ENCODE peak calls at places on chromosomes 12 and 14, in five cellular contexts. J is left ventricle myocardium inferior, A is colonic mucosa, L is PC-3, G is AG10803. N is an unnamed sample.

GRCh38 chr14:52325126-52325525 is 11.0 kb downstream of the PTGER2 start:
- DNase-seq in J (no peak), L (peak; percentile 21), G (peak; percentile 52), A (no peak), N (no peak)

GRCh38 chr14:90193925-90194324 is 62.4 kb upstream of the PSMC1 start:
- DNase-seq in A (peak; percentile 18), G (no peak), L (no peak), J (no peak), N (no peak)

GRCh38 chr14:51219473-51220448 is 20.3 kb upstream of the TMX1 start:
- DNase-seq in G (peak; percentile 52), L (peak; percentile 63), A (no peak), J (no peak), N (no peak)

GRCh38 chr12:46435625-46436024 is 63.1 kb upstream of the SLC38A2 start:
- DNase-seq in L (no peak), J (no peak), G (no peak), A (no peak), N (no peak)

GRCh38 chr14:66281036-66281776 is 205.0 kb upstream of the CCDC196 start:
- DNase-seq in L (no peak), J (peak; percentile 25), A (peak; percentile 23), G (peak; percentile 36), N (no peak)

GRCh38 chr12:53676715-53677611 is 1.1 kb upstream of the ATP5MC2 start:
- DNase-seq in G (peak; percentile 47), A (peak; percentile 45), J (peak; percentile 42), L (no peak), N (no peak)

GRCh38 chr14:55580401-55581010 is 499 bp downstream of the KTN1 start:
- DNase-seq in L (peak; percentile 43), J (peak; percentile 63), G (peak; percentile 24), A (peak; percentile 61), N (no peak)

GRCh38 chr14:77222546-77223225 is 41.1 kb downstream of the TMEM63C start:
- DNase-seq in J (no peak), A (no peak), L (no peak), G (no peak), N (no peak)

GRCh38 chr12:2431810-2432209 is 363.0 kb upstream of the FKBP4 start:
- DNase-seq in J (no peak), G (peak; percentile 45), L (no peak), A (no peak), N (no peak)

GRCh38 chr12:112685321-112685720 is 106.2 kb upstream of the RPH3A start:
- DNase-seq in L (no peak), A (no peak), J (no peak), G (no peak), N (no peak)

GRCh38 chr14:103735439-103735814 is 19.8 kb downstream of the ZFYVE21 start:
- DNase-seq in G (no peak), J (no peak), L (no peak), A (no peak), N (no peak)

GRCh38 chr12:2013527-2014223 is 9.4 kb upstream of the DCP1B start:
- DNase-seq in G (no peak), L (no peak), A (no peak), J (peak; percentile 45), N (no peak)

GRCh38 chr14:33457617-33458016 is 493.3 kb downstream of the EGLN3 start:
- DNase-seq in G (no peak), J (no peak), L (no peak), A (no peak), N (no peak)

GRCh38 chr12:2624543-2625266 is 170.1 kb upstream of the FKBP4 start:
- DNase-seq in J (no peak), G (no peak), L (peak; percentile 65), A (no peak), N (peak; percentile 50)

GRCh38 chr12:86349196-86349595 is 93.0 kb upstream of the MGAT4C start:
- DNase-seq in A (no peak), L (peak; percentile 19), G (no peak), J (no peak), N (no peak)

GRCh38 chr14:93967637-93968250 is 8.6 kb downstream of the ASB2 start:
- DNase-seq in J (no peak), A (no peak), L (no peak), G (no peak), N (no peak)

GRCh38 chr14:50082784-50083466 is 33.4 kb downstream of the VCPKMT start:
- DNase-seq in J (no peak), L (no peak), A (no peak), G (no peak), N (no peak)

GRCh38 chr14:88198441-88198840 is 124.6 kb downstream of the KCNK10 start:
- DNase-seq in G (no peak), J (no peak), A (no peak), L (no peak), N (no peak)

GRCh38 chr12:77160931-77161330 is 95.6 kb upstream of the E2F7 start:
- DNase-seq in J (no peak), L (no peak), G (peak; percentile 84), A (no peak), N (no peak)

GRCh38 chr14:101215936-101216335 is 312.4 kb upstream of the RTL1 start:
- DNase-seq in A (no peak), J (no peak), L (no peak), G (no peak), N (no peak)

GRCh38 chr12:7162691-7163114 is 26.8 kb upstream of the PEX5 start:
- DNase-seq in G (no peak), J (no peak), A (peak; percentile 36), L (peak; percentile 41), N (no peak)

GRCh38 chr12:116879509-116880212 is 1.6 kb downstream of the HRK start:
- DNase-seq in J (no peak), G (no peak), L (no peak), A (no peak), N (no peak)

GRCh38 chr12:82817368-82817767 is 130.7 kb downstream of the TMTC2 start:
- DNase-seq in J (no peak), G (no peak), L (peak; percentile 54), A (no peak), N (no peak)

GRCh38 chr14:51447411-51447810 is 204.3 kb upstream of the FRMD6 start:
- DNase-seq in L (no peak), J (no peak), G (no peak), A (no peak), N (no peak)

GRCh38 chr12:53005215-53005985 is 856 bp upstream of the EIF4B start:
- DNase-seq in A (no peak), G (no peak), J (peak; percentile 16), L (no peak), N (no peak)

GRCh38 chr14:100749967-100750597 is 23.4 kb downstream of the DLK1 start:
- DNase-seq in L (no peak), A (no peak), J (no peak), G (no peak), N (no peak)

GRCh38 chr12:49866859-49867579 is 24.1 kb upstream of the BCDIN3D start:
- DNase-seq in A (peak; percentile 81), G (peak; percentile 40), J (peak; percentile 74), L (peak; percentile 87), N (peak; percentile 30)

GRCh38 chr12:170361-171225 is 43.4 kb downstream of the SLC6A12 start:
- DNase-seq in G (no peak), J (no peak), L (no peak), A (no peak), N (no peak)

GRCh38 chr12:171276-171675 is 42.7 kb downstream of the SLC6A12 start:
- DNase-seq in J (no peak), L (no peak), A (no peak), G (no peak), N (no peak)

GRCh38 chr12:168201-168600 is 45.8 kb downstream of the SLC6A12 start:
- DNase-seq in G (no peak), J (no peak), L (no peak), A (no peak), N (no peak)

GRCh38 chr12:168763-169525 is 45.0 kb downstream of the SLC6A12 start:
- DNase-seq in A (no peak), G (no peak), J (no peak), L (no peak), N (no peak)

GRCh38 chr12:169528-170360 is 44.2 kb downstream of the SLC6A12 start:
- DNase-seq in G (no peak), A (no peak), L (no peak), J (no peak), N (no peak)
- TF ChIP-seq CTCF in G (no peak), A (no peak), L (peak; percentile 38), J (no peak), N (peak; percentile 64)

GRCh38 chr12:69901141-69901900 is 76.3 kb downstream of the MYRFL start:
- DNase-seq in A (no peak), G (peak; percentile 55), J (no peak), L (peak; percentile 7), N (peak; percentile 5)
- TF ChIP-seq CTCF in A (no peak), G (no peak), J (no peak), L (no peak), N (no peak)

GRCh38 chr14:22600027-22600426 is 1.9 kb downstream of the ABHD4 start:
- DNase-seq in G (no peak), L (no peak), J (no peak), A (no peak), N (no peak)

GRCh38 chr14:22598099-22598895 is at the start of gene ABHD4:
- DNase-seq in A (peak; percentile 90), G (peak; percentile 57), L (peak; percentile 61), J (peak; percentile 87), N (peak; percentile 50)

GRCh38 chr14:22599349-22599748 is 1.2 kb downstream of the ABHD4 start:
- DNase-seq in A (no peak), J (no peak), L (no peak), G (no peak), N (no peak)

GRCh38 chr14:22597771-22598098 is 365 bp upstream of the ABHD4 start:
- DNase-seq in L (no peak), G (no peak), J (no peak), A (no peak), N (no peak)

DNA sequence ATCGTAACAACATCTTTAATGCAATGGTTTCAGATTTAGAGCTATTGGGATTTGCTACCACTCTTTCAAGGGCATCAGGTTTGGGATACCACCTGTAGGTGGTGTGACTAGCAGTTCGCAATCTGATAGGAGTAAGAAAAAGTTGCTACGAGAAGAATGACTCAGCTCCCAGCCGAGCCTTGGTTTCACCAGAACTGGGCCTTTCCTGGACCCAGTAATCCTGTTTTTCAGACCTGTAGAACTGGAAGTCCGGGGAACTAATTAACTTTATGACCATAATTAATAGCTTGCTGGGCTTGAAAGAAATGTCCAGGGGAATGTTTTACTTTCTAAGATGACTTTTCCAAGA is 770 bp downstream of the ABHD4 start:
- DNase-seq in G (peak; percentile 60), A (peak; percentile 65), J (no peak), L (peak; percentile 74), N (peak; percentile 46)
- TF ChIP-seq CTCF in G (peak; percentile 56), A (no peak), J (peak; percentile 17), L (peak; percentile 59), N (peak; percentile 68)

GRCh38 chr12:103397536-103397935 is 98.2 kb downstream of the C12orf42 start:
- DNase-seq in G (no peak), L (peak; percentile 72), J (no peak), A (no peak), N (no peak)

GRCh38 chr12:103399986-103400385 is 95.8 kb downstream of the C12orf42 start:
- DNase-seq in G (no peak), J (no peak), L (no peak), A (no peak), N (no peak)

DNA sequence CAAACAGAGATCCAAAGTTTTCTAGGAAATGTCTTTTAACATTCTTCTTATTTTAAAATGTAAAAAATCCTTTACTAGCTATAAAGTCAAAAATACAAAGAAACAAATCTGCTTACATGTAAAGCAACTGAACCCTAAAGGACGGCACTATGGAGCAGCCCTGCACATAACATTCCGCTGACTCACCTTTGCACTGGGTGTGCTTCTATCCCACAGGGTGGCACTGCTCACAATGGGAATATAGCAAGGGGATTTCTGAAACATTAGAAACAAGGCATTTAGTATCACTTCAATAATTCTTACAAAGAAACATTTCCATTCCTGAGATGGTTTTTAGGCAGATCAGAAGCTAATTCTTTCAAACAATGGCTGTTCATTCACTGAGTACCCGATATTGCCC is 94.3 kb downstream of the C12orf42 start:
- DNase-seq in L (peak; percentile 84), G (no peak), A (no peak), J (no peak), N (no peak)
- TF ChIP-seq CTCF in L (peak; percentile 77), G (no peak), A (no peak), J (no peak), N (no peak)

N was measured in HFFc6.